ENCODE peak calls at places on chromosomes 2 and 18, in four cellular contexts. One of them, this sample, is unnamed.

GRCh38 chr18:2513616-2514015 is 57.7 kb downstream of the METTL4 start:
- DNase-seq in CD8-positive, alpha-beta memory T cell: no peak
- DNase-seq in AG09319: no peak
- DNase-seq in small intestine: no peak
- DNase-seq in this sample: no peak

GRCh38 chr18:5417342-5417741 is 121.8 kb upstream of the ZBTB14 start:
- DNase-seq in CD8-positive, alpha-beta memory T cell: no peak
- DNase-seq in AG09319: no peak
- DNase-seq in small intestine: no peak
- DNase-seq in this sample: no peak

GRCh38 chr2:216578325-216578724 is 54.9 kb upstream of the IGFBP2 start:
- DNase-seq in AG09319: no peak
- DNase-seq in small intestine: no peak
- DNase-seq in CD8-positive, alpha-beta memory T cell: no peak
- DNase-seq in this sample: no peak

GRCh38 chr2:72130671-72131360 is 16.8 kb downstream of the CYP26B1 start:
- DNase-seq in AG09319: no peak
- DNase-seq in small intestine: no peak
- DNase-seq in CD8-positive, alpha-beta memory T cell: no peak
- DNase-seq in this sample: no peak

GRCh38 chr2:10297950-10298349 is 4.8 kb upstream of the HPCAL1 start:
- DNase-seq in CD8-positive, alpha-beta memory T cell: no peak
- DNase-seq in AG09319: peak; percentile 77
- DNase-seq in small intestine: no peak
- DNase-seq in this sample: peak; percentile 70

GRCh38 chr2:179460530-179460929 is 195.9 kb upstream of the SESTD1 start:
- DNase-seq in AG09319: peak; percentile 28
- DNase-seq in CD8-positive, alpha-beta memory T cell: no peak
- DNase-seq in small intestine: no peak
- DNase-seq in this sample: peak; percentile 21

GRCh38 chr18:8847066-8847755 is 141.9 kb downstream of the MTCL1 start:
- DNase-seq in AG09319: no peak
- DNase-seq in CD8-positive, alpha-beta memory T cell: no peak
- DNase-seq in small intestine: no peak
- DNase-seq in this sample: no peak

GRCh38 chr2:217289909-217290283 is 430.0 kb upstream of the TNP1 start:
- DNase-seq in small intestine: peak; percentile 1
- DNase-seq in AG09319: no peak
- DNase-seq in CD8-positive, alpha-beta memory T cell: no peak
- DNase-seq in this sample: peak; percentile 35

GRCh38 chr2:190763901-190764514 is 115.1 kb downstream of the NAB1 start:
- DNase-seq in small intestine: no peak
- DNase-seq in CD8-positive, alpha-beta memory T cell: no peak
- DNase-seq in AG09319: no peak
- DNase-seq in this sample: no peak

This sample was measured in right cardiac atrium.